ENCODE peak calls at places on chromosomes 1 and 21, in four cellular contexts. B is GM12878, Q is HepG2, M is K562. F is an unnamed sample.

GRCh38 chr1:232767381-232768074 is 37.7 kb upstream of the MAP10 start:
- DNase-seq in B (no peak), M (no peak), Q (no peak), F (peak; percentile 37)

GRCh38 chr1:160377585-160378206 is 10.8 kb downstream of the NHLH1 start:
- DNase-seq in Q (no peak), M (no peak), B (no peak), F (no peak)

GRCh38 chr1:150364231-150365003 is 470 bp downstream of the RPRD2 start:
- DNase-seq in M (peak; percentile 65), B (no peak), Q (peak; percentile 72), F (peak; percentile 70)

GRCh38 chr1:2933431-2934172 is 87.7 kb upstream of the ACTRT2 start:
- DNase-seq in B (no peak), Q (no peak), M (no peak), F (no peak)

GRCh38 chr1:203278087-203278884 is 27.0 kb upstream of the BTG2 start:
- DNase-seq in Q (no peak), M (no peak), B (no peak), F (no peak)

GRCh38 chr1:154589780-154590179 is 18.2 kb downstream of the ADAR start:
- DNase-seq in B (no peak), M (no peak), Q (no peak), F (no peak)

GRCh38 chr1:64055310-64055709 is 148.1 kb upstream of the UBE2U start:
- DNase-seq in M (no peak), Q (no peak), B (no peak), F (no peak)

GRCh38 chr21:46050651-46051378 is 47.1 kb upstream of the COL6A2 start:
- DNase-seq in M (no peak), Q (no peak), B (no peak), F (no peak)

GRCh38 chr1:231200417-231201031 is 38.7 kb downstream of the TRIM67 start:
- DNase-seq in M (peak; percentile 72), B (no peak), Q (no peak), F (no peak)

GRCh38 chr1:201761871-201762270 is 67.1 kb upstream of the IPO9 start:
- DNase-seq in B (no peak), Q (no peak), M (no peak), F (no peak)

GRCh38 chr21:17848228-17848627 is 29.1 kb upstream of the C21orf91 start:
- DNase-seq in B (peak; percentile 84), M (no peak), Q (no peak), F (no peak)

GRCh38 chr1:43786975-43787374 is 79.6 kb downstream of the ST3GAL3 start:
- DNase-seq in Q (peak; percentile 64), M (no peak), B (no peak), F (no peak)

GRCh38 chr1:75922698-75923097 is 9.5 kb downstream of the ASB17 start:
- DNase-seq in M (no peak), Q (no peak), B (no peak), F (no peak)

GRCh38 chr1:41500781-41501518 is 16.5 kb upstream of the EDN2 start:
- DNase-seq in Q (peak; percentile 19), B (no peak), M (no peak), F (no peak)

GRCh38 chr1:245463392-245464165 is 308.8 kb downstream of the KIF26B start:
- DNase-seq in Q (peak; percentile 66), B (no peak), M (no peak), F (no peak)

GRCh38 chr1:35702540-35702939 is 16.1 kb downstream of the C1orf216 start:
- DNase-seq in B (no peak), M (peak; percentile 25), Q (no peak), F (no peak)

GRCh38 chr1:52234014-52234413 is 92.1 kb downstream of the ZFYVE9 start:
- DNase-seq in B (no peak), Q (no peak), M (no peak), F (no peak)

GRCh38 chr1:248853668-248854375 is 5.1 kb downstream of the ZNF692 start:
- DNase-seq in M (no peak), B (no peak), Q (no peak), F (no peak)

GRCh38 chr1:87362834-87363426 is 34.2 kb downstream of the LMO4 start:
- DNase-seq in B (no peak), M (no peak), Q (no peak), F (no peak)

GRCh38 chr1:31769720-31770390 is 5.7 kb upstream of the ADGRB2 start:
- DNase-seq in M (no peak), Q (no peak), B (no peak), F (no peak)

GRCh38 chr21:45204395-45204794 is 83.3 kb downstream of the POFUT2 start:
- DNase-seq in M (no peak), Q (no peak), B (no peak), F (no peak)

GRCh38 chr1:205612556-205612955 is 19.3 kb downstream of the ELK4 start:
- DNase-seq in B (no peak), M (no peak), Q (no peak), F (no peak)

GRCh38 chr1:45543599-45544417 is 6.8 kb upstream of the AKR1A1 start:
- DNase-seq in Q (peak; percentile 31), B (peak; percentile 76), M (no peak), F (no peak)

GRCh38 chr1:3651939-3652537 is at the start of gene TP73:
- DNase-seq in M (peak; percentile 90), B (no peak), Q (no peak), F (peak; percentile 59)

GRCh38 chr21:44834951-44835646 is 17.2 kb upstream of the SUMO3 start:
- DNase-seq in M (peak; percentile 58), Q (no peak), B (no peak), F (no peak)

GRCh38 chr1:30755334-30755733 is 2.2 kb downstream of the LAPTM5 start:
- DNase-seq in Q (no peak), B (no peak), M (no peak), F (no peak)

GRCh38 chr1:169119405-169119804 is 12.9 kb downstream of the ATP1B1 start:
- DNase-seq in Q (no peak), M (no peak), B (no peak), F (no peak)

GRCh38 chr21:31900121-31900895 is 27.5 kb downstream of the HUNK start:
- DNase-seq in B (no peak), Q (peak; percentile 99), M (no peak), F (no peak)

GRCh38 chr1:28450561-28450960 is 55.3 kb upstream of the RCC1 start:
- DNase-seq in M (no peak), Q (no peak), B (no peak), F (no peak)

GRCh38 chr1:4407851-4408250 is 246.6 kb upstream of the AJAP1 start:
- DNase-seq in M (no peak), Q (no peak), B (no peak), F (no peak)

GRCh38 chr21:44370771-44371410 is 17.5 kb downstream of the TRPM2 start:
- DNase-seq in B (no peak), M (no peak), Q (no peak), F (no peak)

GRCh38 chr1:168146160-168146539 is 9.4 kb upstream of the GPR161 start:
- DNase-seq in B (no peak), Q (no peak), M (no peak), F (no peak)

GRCh38 chr1:19344831-19345230 is 32.7 kb downstream of the SLC66A1 start:
- DNase-seq in M (no peak), Q (no peak), B (no peak), F (no peak)

GRCh38 chr1:19342894-19343616 is 30.9 kb downstream of the SLC66A1 start:
- DNase-seq in Q (no peak), B (no peak), M (no peak), F (no peak)

GRCh38 chr1:19343617-19344350 is 31.7 kb downstream of the SLC66A1 start:
- DNase-seq in Q (no peak), B (no peak), M (no peak), F (no peak)

GRCh38 chr1:19345391-19345790 is 33.3 kb downstream of the SLC66A1 start:
- DNase-seq in B (no peak), Q (no peak), M (no peak), F (no peak)

DNA sequence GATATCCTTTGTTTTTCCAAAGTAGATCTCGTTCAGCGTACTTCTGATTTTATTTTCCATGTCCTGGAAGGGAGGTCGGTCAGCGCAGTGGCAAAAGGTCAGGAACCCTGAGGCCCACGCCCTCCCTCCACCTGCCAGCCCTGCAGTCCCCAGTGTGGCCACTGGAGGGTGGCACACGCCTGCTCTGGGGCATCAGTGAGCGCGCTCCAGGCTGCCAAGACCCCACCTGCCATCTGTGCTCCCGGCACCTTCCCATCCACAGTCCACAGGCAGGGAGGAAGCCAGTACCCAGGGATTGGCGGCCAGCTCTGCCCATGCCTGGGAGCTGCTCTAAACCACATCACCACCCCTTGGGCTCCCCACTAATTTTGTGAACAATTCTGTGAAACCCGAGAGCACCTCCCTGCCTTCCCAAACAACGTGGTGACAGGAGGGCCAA is 32.3 kb downstream of the SLC66A1 start:
- DNase-seq in B (no peak), M (peak; percentile 79), Q (peak; percentile 30), F (peak; percentile 57)
- TF ChIP-seq FOXM1 in B (no peak), M (no peak), Q (no peak), F (no peak)

GRCh38 chr1:185355947-185356346 is 38.9 kb upstream of the IVNS1ABP start:
- DNase-seq in M (no peak), Q (no peak), B (no peak), F (no peak)

GRCh38 chr1:185349556-185349955 is 32.5 kb upstream of the IVNS1ABP start:
- DNase-seq in M (no peak), B (no peak), Q (no peak), F (no peak)

GRCh38 chr1:185352067-185352466 is 35.0 kb upstream of the IVNS1ABP start:
- DNase-seq in B (no peak), M (peak; percentile 25), Q (no peak), F (no peak)

GRCh38 chr1:185350027-185350442 is 33.0 kb upstream of the IVNS1ABP start:
- DNase-seq in M (no peak), Q (peak; percentile 93), B (no peak), F (no peak)

GRCh38 chr1:185353124-185353523 is 36.1 kb upstream of the IVNS1ABP start:
- DNase-seq in Q (no peak), B (no peak), M (no peak), F (no peak)
- TF ChIP-seq SP1 in Q (no peak), B (no peak), M (no peak), F (no peak)

GRCh38 chr1:6688757-6689156 is 12.9 kb downstream of the DNAJC11 start:
- DNase-seq in B (no peak), Q (no peak), M (no peak), F (no peak)
- TF ChIP-seq FOXM1 in B (no peak), Q (no peak), M (no peak), F (no peak)

GRCh38 chr1:936348-936747 is 12.6 kb downstream of the SAMD11 start:
- DNase-seq in Q (no peak), M (no peak), B (no peak), F (no peak)

GRCh38 chr1:937521-937920 is 13.8 kb downstream of the SAMD11 start:
- DNase-seq in Q (no peak), B (no peak), M (no peak), F (no peak)

GRCh38 chr1:934991-935750 is 11.4 kb downstream of the SAMD11 start:
- DNase-seq in Q (no peak), M (no peak), B (no peak), F (no peak)

GRCh38 chr1:936865-937264 is 13.1 kb downstream of the SAMD11 start:
- DNase-seq in B (no peak), M (no peak), Q (no peak), F (no peak)

DNA sequence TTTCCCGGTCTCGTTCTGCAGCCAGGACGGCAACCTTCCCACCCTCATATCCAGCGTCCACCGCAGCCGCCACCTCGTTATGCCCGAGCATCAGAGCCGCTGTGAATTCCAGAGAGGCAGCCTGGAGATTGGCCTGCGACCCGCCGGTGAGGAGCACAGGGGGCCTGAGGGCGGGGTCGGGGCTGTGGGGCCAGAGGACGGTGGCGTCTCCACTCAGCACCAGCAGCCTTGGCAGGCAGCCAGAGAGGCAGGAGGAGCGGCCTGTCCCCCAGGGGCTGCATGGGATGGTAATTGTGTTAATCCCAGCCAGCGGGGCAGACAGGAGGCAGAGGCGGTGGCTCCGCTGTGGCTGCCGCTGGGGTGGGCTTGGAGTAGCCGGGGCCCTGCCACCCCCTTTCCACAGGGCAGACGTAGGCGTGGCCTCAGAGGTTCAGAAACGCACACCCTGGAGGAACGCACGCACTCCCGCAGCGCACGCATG is 12.1 kb downstream of the SAMD11 start:
- DNase-seq in B (no peak), Q (no peak), M (peak; percentile 66), F (peak; percentile 80)
- TF ChIP-seq SP1 in B (no peak), Q (no peak), M (no peak), F (no peak)